ENCODE peak calls at places on chromosomes 3 and 15, in seven cellular contexts. One of them, this sample, is unnamed. For H3K4me1, the result is how much of the 10 kb centered on the place peaks cover.

GRCh38 chr3:128488995-128489859 is 3.8 kb downstream of the GATA2 start:
- DNase-seq in thyroid gland: no peak
- DNase-seq in neuronal stem cell: no peak
- DNase-seq in body of pancreas: peak
- DNase-seq in cardiac muscle cell: peak
- DNase-seq in IMR-90: no peak
- DNase-seq in GM23248: peak
- DNase-seq in this sample: no peak

GRCh38 chr3:197309528-197310361 is 11.3 kb upstream of the DLG1 start:
- DNase-seq in thyroid gland: peak
- DNase-seq in neuronal stem cell: no peak
- DNase-seq in body of pancreas: no peak
- DNase-seq in cardiac muscle cell: peak
- DNase-seq in IMR-90: peak
- DNase-seq in GM23248: peak
- DNase-seq in this sample: peak

GRCh38 chr15:95972136-95972553 is 358.4 kb upstream of the NR2F2 start:
- DNase-seq in thyroid gland: no peak
- DNase-seq in neuronal stem cell: no peak
- DNase-seq in body of pancreas: peak
- DNase-seq in cardiac muscle cell: peak
- DNase-seq in IMR-90: peak
- DNase-seq in GM23248: peak
- DNase-seq in this sample: no peak

GRCh38 chr3:46131884-46132478 is 76.1 kb downstream of the CCR1 start:
- DNase-seq in thyroid gland: no peak
- DNase-seq in neuronal stem cell: no peak
- DNase-seq in body of pancreas: no peak
- DNase-seq in cardiac muscle cell: no peak
- DNase-seq in IMR-90: no peak
- DNase-seq in GM23248: no peak
- DNase-seq in this sample: no peak

GRCh38 chr3:108029466-108029865 is 61.4 kb downstream of the CD47 start:
- DNase-seq in thyroid gland: no peak
- DNase-seq in neuronal stem cell: no peak
- DNase-seq in body of pancreas: no peak
- DNase-seq in cardiac muscle cell: no peak
- DNase-seq in IMR-90: no peak
- DNase-seq in GM23248: no peak
- DNase-seq in this sample: no peak

GRCh38 chr15:90576711-90577389 is 47.1 kb downstream of the CRTC3 start:
- DNase-seq in thyroid gland: no peak
- DNase-seq in neuronal stem cell: no peak
- DNase-seq in body of pancreas: no peak
- DNase-seq in cardiac muscle cell: no peak
- DNase-seq in IMR-90: no peak
- DNase-seq in GM23248: no peak
- DNase-seq in this sample: no peak

GRCh38 chr3:101781166-101781565 is 2.2 kb downstream of the NXPE3 start:
- DNase-seq in thyroid gland: no peak
- DNase-seq in neuronal stem cell: no peak
- DNase-seq in body of pancreas: no peak
- DNase-seq in cardiac muscle cell: peak
- DNase-seq in IMR-90: no peak
- DNase-seq in GM23248: peak
- DNase-seq in this sample: no peak

GRCh38 chr3:126510323-126510910 is 7.2 kb downstream of the UROC1 start:
- DNase-seq in thyroid gland: no peak
- DNase-seq in neuronal stem cell: no peak
- DNase-seq in body of pancreas: no peak
- DNase-seq in cardiac muscle cell: no peak
- DNase-seq in IMR-90: no peak
- DNase-seq in GM23248: no peak
- DNase-seq in this sample: no peak

GRCh38 chr15:64558460-64559179 is 98.2 kb downstream of the ZNF609 start:
- DNase-seq in thyroid gland: no peak
- DNase-seq in neuronal stem cell: no peak
- DNase-seq in body of pancreas: no peak
- DNase-seq in cardiac muscle cell: peak
- DNase-seq in IMR-90: peak
- DNase-seq in GM23248: peak
- DNase-seq in this sample: no peak

GRCh38 chr3:127409421-127410136 is 121.7 kb upstream of the PRR20G start:
- DNase-seq in thyroid gland: no peak
- DNase-seq in neuronal stem cell: no peak
- DNase-seq in body of pancreas: no peak
- DNase-seq in cardiac muscle cell: no peak
- DNase-seq in IMR-90: no peak
- DNase-seq in GM23248: no peak
- DNase-seq in this sample: no peak

GRCh38 chr15:66130496-66131014 is 123.0 kb downstream of the MEGF11 start:
- DNase-seq in thyroid gland: no peak
- DNase-seq in neuronal stem cell: no peak
- DNase-seq in body of pancreas: no peak
- DNase-seq in cardiac muscle cell: peak
- DNase-seq in IMR-90: no peak
- DNase-seq in GM23248: no peak
- DNase-seq in this sample: no peak

GRCh38 chr15:100763764-100764750 is 115.6 kb upstream of the ALDH1A3 start:
- DNase-seq in thyroid gland: no peak
- DNase-seq in neuronal stem cell: no peak
- DNase-seq in body of pancreas: no peak
- DNase-seq in cardiac muscle cell: peak
- DNase-seq in IMR-90: no peak
- DNase-seq in GM23248: no peak
- DNase-seq in this sample: no peak

GRCh38 chr15:40242216-40242599 is 3.3 kb downstream of the PAK6 start:
- DNase-seq in thyroid gland: no peak
- DNase-seq in neuronal stem cell: no peak
- DNase-seq in body of pancreas: no peak
- DNase-seq in cardiac muscle cell: no peak
- DNase-seq in IMR-90: no peak
- DNase-seq in GM23248: no peak
- DNase-seq in this sample: no peak

GRCh38 chr3:123841476-123842238 is 42.5 kb downstream of the MYLK start:
- DNase-seq in thyroid gland: no peak
- DNase-seq in neuronal stem cell: no peak
- DNase-seq in body of pancreas: no peak
- DNase-seq in cardiac muscle cell: no peak
- DNase-seq in IMR-90: peak
- DNase-seq in GM23248: peak
- DNase-seq in this sample: no peak

GRCh38 chr15:42804739-42805138 is 67.8 kb upstream of the CDAN1 start:
- DNase-seq in thyroid gland: no peak
- DNase-seq in neuronal stem cell: no peak
- DNase-seq in body of pancreas: no peak
- DNase-seq in cardiac muscle cell: no peak
- DNase-seq in IMR-90: peak
- DNase-seq in GM23248: no peak
- DNase-seq in this sample: no peak

GRCh38 chr3:42708611-42709151 is 6.1 kb upstream of the HHATL start:
- DNase-seq in thyroid gland: no peak
- DNase-seq in neuronal stem cell: no peak
- DNase-seq in body of pancreas: no peak
- DNase-seq in cardiac muscle cell: no peak
- DNase-seq in IMR-90: no peak
- DNase-seq in GM23248: no peak
- DNase-seq in this sample: no peak

GRCh38 chr15:36414670-36415069 is 164.8 kb upstream of the CDIN1 start:
- DNase-seq in thyroid gland: no peak
- DNase-seq in neuronal stem cell: no peak
- DNase-seq in body of pancreas: no peak
- DNase-seq in cardiac muscle cell: peak
- DNase-seq in IMR-90: peak
- DNase-seq in GM23248: peak
- DNase-seq in this sample: no peak

GRCh38 chr3:171192176-171192854 is 165.8 kb upstream of the SLC2A2 start:
- DNase-seq in thyroid gland: no peak
- DNase-seq in neuronal stem cell: no peak
- DNase-seq in body of pancreas: no peak
- DNase-seq in cardiac muscle cell: peak
- DNase-seq in IMR-90: peak
- DNase-seq in GM23248: peak
- DNase-seq in this sample: no peak

GRCh38 chr3:134009345-134010000 is 20.3 kb downstream of the SLCO2A1 start:
- DNase-seq in thyroid gland: no peak
- DNase-seq in neuronal stem cell: no peak
- DNase-seq in body of pancreas: no peak
- DNase-seq in cardiac muscle cell: peak
- DNase-seq in IMR-90: peak
- DNase-seq in GM23248: peak
- DNase-seq in this sample: no peak

GRCh38 chr3:76585794-76586392 is 454.0 kb upstream of the ROBO2 start:
- DNase-seq in thyroid gland: no peak
- DNase-seq in neuronal stem cell: no peak
- DNase-seq in body of pancreas: no peak
- DNase-seq in cardiac muscle cell: peak
- DNase-seq in IMR-90: peak
- DNase-seq in GM23248: peak
- DNase-seq in this sample: peak

GRCh38 chr3:39288300-39288808 is 8.5 kb upstream of the CX3CR1 start:
- DNase-seq in thyroid gland: peak
- DNase-seq in neuronal stem cell: peak
- DNase-seq in body of pancreas: peak
- DNase-seq in cardiac muscle cell: peak
- DNase-seq in IMR-90: peak
- DNase-seq in GM23248: peak
- DNase-seq in this sample: peak

GRCh38 chr3:168620854-168621253 is 525.1 kb upstream of the GOLIM4 start:
- DNase-seq in thyroid gland: peak
- DNase-seq in neuronal stem cell: peak
- DNase-seq in body of pancreas: peak
- DNase-seq in cardiac muscle cell: peak
- DNase-seq in IMR-90: no peak
- DNase-seq in GM23248: peak
- DNase-seq in this sample: peak

GRCh38 chr3:168622795-168623194 is 527.1 kb upstream of the GOLIM4 start:
- DNase-seq in thyroid gland: no peak
- DNase-seq in neuronal stem cell: no peak
- DNase-seq in body of pancreas: no peak
- DNase-seq in cardiac muscle cell: no peak
- DNase-seq in IMR-90: no peak
- DNase-seq in GM23248: no peak
- DNase-seq in this sample: no peak

GRCh38 chr3:168615489-168616020 is 519.8 kb upstream of the GOLIM4 start:
- DNase-seq in thyroid gland: no peak
- DNase-seq in neuronal stem cell: no peak
- DNase-seq in body of pancreas: no peak
- DNase-seq in cardiac muscle cell: no peak
- DNase-seq in IMR-90: no peak
- DNase-seq in GM23248: no peak
- DNase-seq in this sample: no peak

GRCh38 chr3:168616901-168617300 is 521.2 kb upstream of the GOLIM4 start:
- DNase-seq in thyroid gland: no peak
- DNase-seq in neuronal stem cell: no peak
- DNase-seq in body of pancreas: no peak
- DNase-seq in cardiac muscle cell: no peak
- DNase-seq in IMR-90: no peak
- DNase-seq in GM23248: no peak
- DNase-seq in this sample: no peak

DNA sequence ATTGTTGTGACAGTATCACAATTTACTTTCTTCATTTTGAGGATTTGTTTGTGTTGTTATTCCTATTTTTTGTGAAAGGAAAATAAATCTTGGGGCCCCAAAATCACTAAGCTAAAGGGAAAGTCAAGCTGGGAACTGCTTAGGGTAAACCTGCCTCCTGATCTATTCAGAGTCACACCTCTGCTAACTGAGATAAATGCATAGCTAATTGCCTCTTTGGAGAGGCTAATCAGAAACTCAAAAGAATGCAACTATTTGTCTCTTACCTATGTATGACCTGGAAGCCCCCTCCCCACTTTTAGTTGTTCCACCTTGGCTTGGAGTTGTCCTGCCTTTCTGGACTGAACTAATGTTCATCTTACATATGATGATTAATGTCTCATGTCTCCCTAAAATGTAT is 523.1 kb upstream of the GOLIM4 start:
- DNase-seq in thyroid gland: no peak
- DNase-seq in neuronal stem cell: no peak
- DNase-seq in body of pancreas: no peak
- DNase-seq in cardiac muscle cell: no peak
- DNase-seq in IMR-90: no peak
- DNase-seq in GM23248: no peak
- DNase-seq in this sample: no peak
- H3K4me1 ChIP-seq in thyroid gland: under half
- H3K4me1 ChIP-seq in neuronal stem cell: under half
- H3K4me1 ChIP-seq in body of pancreas: under half
- H3K4me1 ChIP-seq in cardiac muscle cell: half or more
- H3K4me1 ChIP-seq in IMR-90: under half
- H3K4me1 ChIP-seq in GM23248: under half
- H3K4me1 ChIP-seq in this sample: under half

DNA sequence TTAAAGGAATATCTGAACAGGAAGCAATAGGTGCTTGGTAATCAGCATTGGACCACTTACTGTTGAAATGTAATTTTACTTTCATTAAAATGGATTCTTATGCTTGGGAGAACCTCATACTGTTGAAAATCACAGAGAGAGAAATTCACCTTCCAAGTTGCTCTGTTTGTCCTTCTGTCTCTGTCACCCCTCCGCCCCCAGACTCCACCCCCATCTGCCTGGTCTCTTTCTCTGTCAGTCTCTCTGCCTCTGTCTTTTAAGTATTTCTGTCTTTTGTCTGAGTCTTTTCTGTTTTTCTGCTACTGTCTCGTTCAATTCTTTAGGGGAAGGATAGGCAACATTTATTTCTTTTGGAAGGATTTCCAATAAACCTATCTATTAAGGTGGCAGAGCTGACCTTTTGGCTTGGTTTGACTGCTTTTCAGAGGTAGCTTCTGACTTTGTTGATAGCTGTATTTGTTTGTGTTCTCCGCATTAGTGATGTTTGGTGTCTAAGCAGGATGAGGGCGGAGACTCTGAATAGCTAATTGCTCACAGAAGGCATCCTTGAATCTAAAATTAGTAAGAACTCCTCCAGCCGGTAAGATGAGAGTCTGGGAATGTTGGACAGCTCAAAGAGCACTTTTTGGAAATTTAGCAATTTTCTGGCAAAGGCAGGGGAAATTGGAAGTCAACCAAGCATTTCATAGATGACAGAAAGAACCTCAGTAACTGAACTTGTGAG is 174.2 kb downstream of the KLHL25 start:
- DNase-seq in thyroid gland: no peak
- DNase-seq in neuronal stem cell: no peak
- DNase-seq in body of pancreas: no peak
- DNase-seq in cardiac muscle cell: peak
- DNase-seq in IMR-90: peak
- DNase-seq in GM23248: peak
- DNase-seq in this sample: no peak
- H3K4me1 ChIP-seq in thyroid gland: half or more
- H3K4me1 ChIP-seq in neuronal stem cell: under half
- H3K4me1 ChIP-seq in body of pancreas: half or more
- H3K4me1 ChIP-seq in cardiac muscle cell: half or more
- H3K4me1 ChIP-seq in IMR-90: under half
- H3K4me1 ChIP-seq in GM23248: half or more
- H3K4me1 ChIP-seq in this sample: half or more

GRCh38 chr3:169971522-169971921 is 4.9 kb downstream of the SEC62 start:
- DNase-seq in thyroid gland: no peak
- DNase-seq in neuronal stem cell: no peak
- DNase-seq in body of pancreas: no peak
- DNase-seq in cardiac muscle cell: no peak
- DNase-seq in IMR-90: no peak
- DNase-seq in GM23248: no peak
- DNase-seq in this sample: no peak
- H3K4me1 ChIP-seq in thyroid gland: under half
- H3K4me1 ChIP-seq in neuronal stem cell: under half
- H3K4me1 ChIP-seq in body of pancreas: half or more
- H3K4me1 ChIP-seq in cardiac muscle cell: under half
- H3K4me1 ChIP-seq in IMR-90: under half
- H3K4me1 ChIP-seq in GM23248: under half
- H3K4me1 ChIP-seq in this sample: half or more

GRCh38 chr3:160400048-160400630 is 689 bp downstream of the SMC4 start:
- DNase-seq in thyroid gland: peak
- DNase-seq in neuronal stem cell: no peak
- DNase-seq in body of pancreas: peak
- DNase-seq in cardiac muscle cell: peak
- DNase-seq in IMR-90: peak
- DNase-seq in GM23248: peak
- DNase-seq in this sample: peak
- H3K4me1 ChIP-seq in thyroid gland: under half
- H3K4me1 ChIP-seq in neuronal stem cell: under half
- H3K4me1 ChIP-seq in body of pancreas: under half
- H3K4me1 ChIP-seq in cardiac muscle cell: under half
- H3K4me1 ChIP-seq in IMR-90: under half
- H3K4me1 ChIP-seq in GM23248: under half
- H3K4me1 ChIP-seq in this sample: half or more